ENCODE peak calls at places on chromosome 9, in nine cellular contexts. L is HCT116; O is pancreas; X is IMR-90; P is heart left ventricle; B is GM12878; H is activated B cell treated with CpG ODN at 0.5 μM for 24 hours; U is activated CD8-positive, alpha-beta T cell treated with anti-CD3 and anti-CD28 coated beads for 36 hours; W is body of pancreas. Y is an unnamed sample.

GRCh38 chr9:73810585-73811215 is 659.0 kb downstream of the ANXA1 start:
- ATAC-seq in L (no peak), O (no peak), X (no peak), P (no peak), B (no peak), H (no peak), U (no peak), W (no peak), Y (no peak)

GRCh38 chr9:32334112-32334511 is 50.3 kb upstream of the ACO1 start:
- ATAC-seq in L (no peak), O (no peak), X (no peak), P (no peak), B (no peak), H (no peak), U (no peak), W (no peak), Y (no peak)

GRCh38 chr9:36341936-36342577 is 58.0 kb downstream of the RNF38 start:
- ATAC-seq in L (no peak), O (no peak), X (no peak), P (no peak), B (peak; percentile 88), H (no peak), U (peak; percentile 96), W (no peak), Y (no peak)

GRCh38 chr9:93304574-93305496 is 120.9 kb downstream of the WNK2 start:
- ATAC-seq in L (peak; percentile 73), O (peak; percentile 80), X (peak; percentile 90), P (peak; percentile 71), B (peak; percentile 68), H (no peak), U (no peak), W (peak; percentile 66), Y (peak; percentile 50)

GRCh38 chr9:122849546-122849945 is 21.2 kb upstream of the PDCL start:
- ATAC-seq in L (no peak), O (no peak), X (no peak), P (no peak), B (no peak), H (no peak), U (no peak), W (no peak), Y (no peak)

GRCh38 chr9:93599571-93600403 is 23.4 kb downstream of the PHF2 start:
- ATAC-seq in L (peak; percentile 22), O (no peak), X (no peak), P (no peak), B (no peak), H (no peak), U (peak; percentile 27), W (no peak), Y (no peak)

GRCh38 chr9:4661165-4662095 is 664 bp upstream of the PLPP6 start:
- ATAC-seq in L (peak; percentile 25), O (no peak), X (no peak), P (no peak), B (no peak), H (no peak), U (no peak), W (no peak), Y (no peak)

GRCh38 chr9:129569506-129570449 is 51.1 kb downstream of the C9orf50 start:
- ATAC-seq in L (peak; percentile 45), O (peak; percentile 62), X (no peak), P (peak; percentile 47), B (peak; percentile 25), H (peak; percentile 50), U (no peak), W (peak; percentile 62), Y (no peak)

GRCh38 chr9:136116360-136117098 is 2.1 kb downstream of the TMEM250 start:
- ATAC-seq in L (no peak), O (no peak), X (no peak), P (no peak), B (no peak), H (no peak), U (no peak), W (no peak), Y (no peak)

GRCh38 chr9:90905079-90905478 is 103.5 kb downstream of the SYK start:
- ATAC-seq in L (no peak), O (peak; percentile 60), X (no peak), P (no peak), B (no peak), H (no peak), U (no peak), W (no peak), Y (no peak)

GRCh38 chr9:5793812-5794211 is 39.1 kb downstream of the ERMP1 start:
- ATAC-seq in L (no peak), O (no peak), X (no peak), P (no peak), B (no peak), H (no peak), U (peak; percentile 47), W (no peak), Y (no peak)

DNA sequence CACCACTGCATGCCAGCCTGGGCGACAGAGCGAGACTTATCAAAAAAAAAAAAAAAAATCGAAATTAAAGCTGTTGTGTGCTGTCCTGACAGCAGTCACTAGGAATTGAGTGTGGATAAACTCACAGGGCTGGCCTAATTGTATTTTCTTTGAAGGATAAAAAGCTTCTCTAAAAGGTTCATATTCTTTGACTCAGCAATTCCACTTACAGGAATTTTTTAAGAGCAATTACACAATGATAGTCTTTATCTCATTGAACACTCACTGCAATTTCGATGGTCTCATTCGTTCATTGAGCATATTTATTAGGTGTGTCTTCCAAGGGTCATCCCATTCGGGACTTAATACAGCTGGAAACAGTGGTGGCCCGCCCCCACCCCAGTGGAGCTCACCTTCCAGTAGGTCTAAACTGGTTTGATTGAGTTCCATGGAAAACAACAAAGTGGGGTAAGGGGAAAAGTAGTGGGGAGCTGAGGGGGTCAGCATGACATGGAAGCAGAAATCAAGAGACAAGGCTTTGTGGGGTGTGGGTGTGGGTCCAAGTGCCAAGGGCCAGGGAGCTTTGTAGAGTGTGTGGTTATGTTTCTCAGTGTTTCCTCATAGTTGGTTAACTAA is 6.7 kb downstream of the CDK9 start:
- ATAC-seq in L (no peak), O (no peak), X (no peak), P (no peak), B (no peak), H (no peak), U (no peak), W (no peak), Y (no peak)
- TF ChIP-seq CTCF in L (no peak), O (no peak), X (no peak), P (no peak), B (no peak), H (no peak), U (no peak), W (no peak), Y (no peak)

GRCh38 chr9:107638922-107639321 is 149.4 kb upstream of the KLF4 start:
- ATAC-seq in L (no peak), O (peak; percentile 61), X (no peak), P (peak; percentile 19), B (no peak), H (no peak), U (no peak), W (no peak), Y (peak; percentile 26)

GRCh38 chr9:107638496-107638895 is 148.9 kb upstream of the KLF4 start:
- ATAC-seq in L (no peak), O (no peak), X (no peak), P (no peak), B (no peak), H (no peak), U (no peak), W (no peak), Y (no peak)

GRCh38 chr9:107639426-107639825 is 149.9 kb upstream of the KLF4 start:
- ATAC-seq in L (no peak), O (no peak), X (no peak), P (no peak), B (no peak), H (no peak), U (no peak), W (no peak), Y (no peak)

GRCh38 chr9:107636596-107637405 is 147.2 kb upstream of the KLF4 start:
- ATAC-seq in L (no peak), O (no peak), X (no peak), P (no peak), B (no peak), H (no peak), U (no peak), W (no peak), Y (no peak)

GRCh38 chr9:107637421-107638420 is 148.2 kb upstream of the KLF4 start:
- ATAC-seq in L (no peak), O (peak; percentile 86), X (peak; percentile 90), P (peak; percentile 90), B (peak; percentile 60), H (peak; percentile 21), U (no peak), W (peak; percentile 88), Y (peak; percentile 93)
- TF ChIP-seq CTCF in L (no peak), O (no peak), X (peak; percentile 28), P (peak; percentile 31), B (no peak), H (no peak), U (no peak), W (no peak), Y (peak; percentile 69)

GRCh38 chr9:84408416-84408815 is 67.9 kb upstream of the SLC28A3 start:
- ATAC-seq in L (no peak), O (no peak), X (no peak), P (no peak), B (no peak), H (no peak), U (no peak), W (no peak), Y (no peak)

GRCh38 chr9:84402517-84402916 is 62.0 kb upstream of the SLC28A3 start:
- ATAC-seq in L (no peak), O (no peak), X (no peak), P (no peak), B (no peak), H (no peak), U (no peak), W (no peak), Y (no peak)

GRCh38 chr9:84403288-84403687 is 62.7 kb upstream of the SLC28A3 start:
- ATAC-seq in L (no peak), O (peak; percentile 23), X (no peak), P (no peak), B (no peak), H (no peak), U (no peak), W (peak; percentile 35), Y (no peak)

GRCh38 chr9:84405666-84406065 is 65.1 kb upstream of the SLC28A3 start:
- ATAC-seq in L (no peak), O (no peak), X (no peak), P (no peak), B (no peak), H (no peak), U (no peak), W (no peak), Y (no peak)

GRCh38 chr9:84404095-84404686 is 63.6 kb upstream of the SLC28A3 start:
- ATAC-seq in L (peak; percentile 69), O (no peak), X (no peak), P (no peak), B (peak; percentile 47), H (no peak), U (peak; percentile 47), W (no peak), Y (no peak)
- TF ChIP-seq CTCF in L (peak; percentile 90), O (peak; percentile 37), X (peak; percentile 38), P (peak; percentile 59), B (peak; percentile 76), H (no peak), U (peak; percentile 60), W (peak; percentile 43), Y (no peak)

DNA sequence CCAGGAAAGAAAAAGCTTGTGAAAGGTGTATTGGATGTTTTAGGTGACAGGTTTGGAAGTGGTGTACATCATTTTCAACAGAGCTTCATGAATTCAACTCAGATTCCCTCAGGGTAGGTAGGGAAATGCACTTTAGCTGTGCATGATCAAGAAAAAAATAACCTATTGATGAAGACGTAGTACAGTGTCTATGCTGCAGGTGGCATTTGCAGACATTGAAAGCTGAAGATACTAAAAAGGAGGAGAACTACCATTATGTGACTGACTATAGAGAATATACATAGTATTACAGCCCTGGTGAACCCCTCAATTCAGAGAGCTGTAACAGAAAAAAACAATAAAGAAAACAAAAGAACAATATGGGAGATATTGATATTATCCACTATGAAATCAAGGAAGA is 2344.7 kb upstream of the ACO1 start:
- ATAC-seq in L (peak; percentile 49), O (no peak), X (no peak), P (no peak), B (peak; percentile 75), H (no peak), U (no peak), W (no peak), Y (no peak)
- TF ChIP-seq CTCF in L (peak; percentile 26), O (no peak), X (no peak), P (no peak), B (no peak), H (no peak), U (no peak), W (no peak), Y (no peak)

Y was measured in gastroesophageal sphincter.